ENCODE peak calls at places on chromosomes 16 and 17, in five cellular contexts. O is prostate gland, B is sigmoid colon, I is suprapubic skin, Q is right lobe of liver. P is an unnamed sample.
A peak's percentile ranks its signal among the peaks of the same experiment; 100 is the strongest.

GRCh38 chr17:12680407-12680897 is 14.8 kb downstream of the MYOCD start:
- DNase-seq in O (no peak), B (peak; percentile 83), I (no peak), Q (no peak), P (no peak)

GRCh38 chr17:42809250-42809649 is 10.6 kb downstream of the CNTD1 start:
- DNase-seq in Q (peak; percentile 65), O (no peak), B (peak; percentile 87), I (no peak), P (no peak)

GRCh38 chr16:67016143-67016542 is 12.8 kb upstream of the CBFB start:
- DNase-seq in O (no peak), I (peak; percentile 44), Q (no peak), B (peak; percentile 46), P (no peak)

GRCh38 chr16:8730335-8730915 is 56.0 kb downstream of the ABAT start:
- DNase-seq in I (peak; percentile 44), O (peak; percentile 71), Q (peak; percentile 92), B (peak; percentile 37), P (no peak)

GRCh38 chr16:55495616-55496289 is 13.1 kb upstream of the LPCAT2 start:
- DNase-seq in I (peak; percentile 35), B (no peak), O (peak; percentile 68), Q (no peak), P (no peak)

GRCh38 chr17:10171057-10171456 is 27.3 kb downstream of the GAS7 start:
- DNase-seq in I (peak; percentile 79), O (no peak), Q (no peak), B (peak; percentile 86), P (peak; percentile 34)

GRCh38 chr17:78186689-78187595 is at the start of the genes AFMID and TK1:
- DNase-seq in B (peak; percentile 97), Q (peak; percentile 99), O (peak; percentile 97), I (peak; percentile 98), P (peak; percentile 97)

GRCh38 chr17:41196068-41196467 is 6.4 kb downstream of the KRTAP9-1 start:
- DNase-seq in O (no peak), B (no peak), I (no peak), Q (no peak), P (no peak)

GRCh38 chr16:21684199-21684598 is 20.4 kb downstream of the OTOA start:
- DNase-seq in O (peak; percentile 4), B (no peak), Q (peak; percentile 47), I (no peak), P (no peak)

GRCh38 chr16:12089492-12090161 is 113.1 kb downstream of the SNX29 start:
- DNase-seq in Q (peak; percentile 40), O (no peak), B (peak; percentile 67), I (no peak), P (no peak)

GRCh38 chr16:73142069-73142880 is 94.3 kb upstream of the ZFHX3 start:
- DNase-seq in Q (peak; percentile 63), I (no peak), O (no peak), B (no peak), P (no peak)

GRCh38 chr17:8965394-8966168 is at the start of gene PIK3R5:
- DNase-seq in I (peak; percentile 61), B (no peak), O (no peak), Q (peak; percentile 69), P (peak; percentile 57)

GRCh38 chr17:49567871-49568694 is 7.6 kb upstream of the NXPH3 start:
- DNase-seq in O (peak; percentile 81), I (peak; percentile 93), B (peak; percentile 96), Q (peak; percentile 93), P (peak; percentile 87)

GRCh38 chr16:59567496-59567895 is 833.4 kb upstream of the GOT2 start:
- DNase-seq in Q (no peak), I (no peak), B (no peak), O (no peak), P (no peak)

GRCh38 chr16:6913535-6913934 is 419.1 kb upstream of the RBFOX1 start:
- DNase-seq in O (no peak), B (no peak), Q (no peak), I (no peak), P (no peak)

GRCh38 chr16:22098538-22099255 is 6.4 kb downstream of the VWA3A start:
- DNase-seq in Q (no peak), O (no peak), I (no peak), B (no peak), P (no peak)

GRCh38 chr16:23833504-23833903 is 2.3 kb upstream of the PRKCB start:
- DNase-seq in B (no peak), Q (no peak), O (no peak), I (no peak), P (no peak)

GRCh38 chr17:48795444-48796162 is 21.4 kb downstream of the TTLL6 start:
- DNase-seq in Q (peak; percentile 63), I (peak; percentile 74), B (no peak), O (no peak), P (no peak)

GRCh38 chr17:63446218-63446980 is at the start of gene CYB561:
- DNase-seq in Q (peak; percentile 83), B (peak; percentile 89), I (peak; percentile 91), O (peak; percentile 87), P (peak; percentile 82)

GRCh38 chr16:11155284-11155806 is 100.7 kb downstream of the SOCS1 start:
- DNase-seq in B (no peak), O (no peak), I (no peak), Q (no peak), P (no peak)

DNA sequence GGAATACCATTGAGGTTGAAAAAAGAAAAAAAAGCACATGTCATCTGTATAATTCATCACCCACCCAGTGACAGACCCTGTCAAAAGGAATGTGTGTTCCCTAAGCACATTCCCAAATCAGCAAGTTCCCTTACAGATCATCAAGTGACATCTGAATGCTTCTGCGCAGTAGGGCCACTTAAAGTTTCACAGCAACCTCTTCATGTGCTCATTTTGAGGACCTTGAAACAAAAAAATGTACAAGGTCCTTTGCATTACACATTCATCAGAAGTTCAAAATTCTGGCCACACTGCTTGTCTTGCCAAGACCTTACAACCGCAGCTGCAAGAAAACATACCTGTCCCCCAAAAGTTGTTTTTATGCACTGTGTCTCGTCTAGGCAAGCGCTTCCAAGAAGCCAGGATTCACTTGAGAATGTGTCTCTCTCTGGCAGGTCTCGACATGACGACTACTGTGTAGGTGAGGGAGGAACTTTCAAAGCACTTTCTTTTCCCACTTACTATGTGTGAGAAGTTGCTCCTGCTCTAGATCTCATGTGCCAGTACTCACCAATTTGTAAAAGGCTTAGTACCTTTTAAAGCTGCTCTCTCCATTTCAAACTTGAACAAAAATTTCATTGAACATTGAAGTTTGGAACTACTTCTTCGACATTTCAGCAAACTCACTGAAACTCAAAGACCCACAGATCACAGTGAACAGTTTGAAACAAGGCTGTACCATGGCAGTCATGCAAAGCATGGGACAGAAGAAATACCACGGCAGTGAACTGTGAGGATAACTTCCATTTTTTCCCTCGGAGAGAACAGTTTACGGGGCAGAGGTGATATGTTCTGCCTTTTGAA is 4.3 kb upstream of the POLG2 start:
- DNase-seq in Q (no peak), I (no peak), B (no peak), O (no peak), P (no peak)
- TF ChIP-seq POLR2A in Q (no peak), I (no peak), B (no peak), O (no peak), P (no peak)

GRCh38 chr17:36731091-36731490 is 129.7 kb downstream of the MRM1 start:
- DNase-seq in B (no peak), O (peak; percentile 44), I (no peak), Q (no peak), P (no peak)

GRCh38 chr17:36730095-36730808 is 128.9 kb downstream of the MRM1 start:
- DNase-seq in I (no peak), O (no peak), B (no peak), Q (no peak), P (no peak)

GRCh38 chr17:36726199-36726598 is 124.8 kb downstream of the MRM1 start:
- DNase-seq in Q (no peak), O (no peak), B (no peak), I (no peak), P (no peak)

GRCh38 chr17:36728030-36728991 is 126.9 kb downstream of the MRM1 start:
- DNase-seq in B (no peak), I (no peak), O (no peak), Q (no peak), P (no peak)

GRCh38 chr17:36727577-36727976 is 126.2 kb downstream of the MRM1 start:
- DNase-seq in O (no peak), B (no peak), Q (no peak), I (no peak), P (no peak)
- H3K27me3 ChIP-seq in O (peaks cover 2% of the 10 kb centered on the region), B (peaks cover 33% of the 10 kb centered on the region), Q (no peaks in the 10 kb centered on the region), I (peaks cover 57% of the 10 kb centered on the region), P (peaks cover 59% of the 10 kb centered on the region)

GRCh38 chr17:75757086-75757681 is 7.8 kb downstream of the GALK1 start:
- DNase-seq in B (no peak), Q (no peak), O (no peak), I (no peak), P (no peak)
- TF ChIP-seq POLR2A in B (no peak), Q (no peak), O (no peak), I (no peak), P (no peak)

GRCh38 chr17:79370594-79370993 is 240.3 kb downstream of the RBFOX3 start:
- DNase-seq in O (no peak), I (no peak), B (no peak), Q (no peak), P (no peak)

GRCh38 chr17:79374087-79374486 is 236.8 kb downstream of the RBFOX3 start:
- DNase-seq in B (no peak), I (no peak), O (no peak), Q (no peak), P (no peak)

GRCh38 chr17:79372470-79373238 is 238.2 kb downstream of the RBFOX3 start:
- DNase-seq in Q (no peak), B (no peak), O (no peak), I (no peak), P (no peak)

GRCh38 chr17:79370126-79370525 is 240.7 kb downstream of the RBFOX3 start:
- DNase-seq in O (no peak), B (no peak), Q (no peak), I (no peak), P (no peak)

DNA sequence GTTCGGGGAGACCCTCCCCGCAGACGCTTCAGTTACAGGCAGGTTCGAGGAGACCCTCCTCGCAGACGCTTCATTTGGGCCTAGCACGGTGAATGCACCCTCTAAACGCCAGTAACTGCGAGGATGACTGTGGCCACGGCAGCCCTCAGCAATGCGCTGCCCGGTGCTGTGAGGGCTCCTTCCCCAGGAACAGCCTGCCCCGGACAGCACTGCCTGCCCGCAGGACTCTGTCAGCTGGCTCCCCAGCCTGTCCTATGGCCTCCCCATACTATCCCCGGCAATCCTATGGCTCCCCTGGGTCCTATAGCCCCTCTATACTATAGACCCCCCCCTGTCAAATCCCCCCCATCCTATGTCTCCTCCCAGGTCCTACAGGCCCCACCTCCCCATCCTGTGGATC is 238.9 kb downstream of the RBFOX3 start:
- DNase-seq in I (no peak), O (no peak), B (no peak), Q (no peak), P (no peak)
- H3K27me3 ChIP-seq in I (peaks cover 97% of the 10 kb centered on the region), O (peaks cover 1% of the 10 kb centered on the region), B (no peaks in the 10 kb centered on the region), Q (no peaks in the 10 kb centered on the region), P (no peaks in the 10 kb centered on the region)

DNA sequence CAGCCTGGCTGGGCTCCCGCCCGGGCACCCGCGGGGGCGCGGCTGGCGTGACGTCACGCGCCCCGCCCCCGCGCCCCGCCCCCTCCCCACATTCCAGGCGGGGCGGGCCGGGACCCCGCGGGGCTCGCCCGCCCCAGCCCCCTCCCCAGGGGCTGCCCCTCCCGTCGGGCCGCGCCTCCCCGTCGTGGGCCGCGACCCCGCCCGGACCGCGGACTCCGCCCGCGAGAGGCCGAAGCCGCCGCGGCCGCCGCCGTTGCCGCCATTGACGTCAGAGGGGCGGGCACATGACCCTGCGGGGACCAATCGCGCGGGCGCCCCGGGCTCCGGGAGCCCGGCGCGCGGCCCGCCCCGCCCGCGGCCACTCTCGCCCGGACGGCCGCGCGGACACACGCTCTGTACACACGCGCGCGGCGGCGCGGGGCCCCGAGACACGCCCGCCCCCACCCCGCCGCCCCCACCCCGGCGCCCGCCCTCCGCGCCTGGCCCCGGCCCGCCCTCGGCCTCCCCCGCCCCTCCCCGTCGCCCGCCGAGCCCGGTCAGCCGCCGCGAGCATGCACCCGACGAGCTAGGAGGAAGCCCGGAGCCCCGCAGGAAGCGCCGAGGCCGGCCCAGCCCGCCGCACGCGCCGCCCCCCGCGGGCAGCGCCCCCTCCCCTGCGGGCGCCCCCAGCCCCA is at the start of gene CMIP:
- DNase-seq in I (peak; percentile 90), Q (peak; percentile 90), O (peak; percentile 78), B (peak; percentile 93), P (peak; percentile 88)
- TF ChIP-seq POLR2A in I (no peak), Q (no peak), O (no peak), B (no peak), P (no peak)